ENCODE peak calls at places on chromosomes 2 and 18, in five cellular contexts. L, Z, K, X and J are unnamed samples.

GRCh38 chr2:58594175-58594574 is 353.1 kb upstream of the FANCL start:
- DNase-seq in Z (no peak), K (no peak), L (no peak), X (no peak), J (no peak)

GRCh38 chr2:241073166-241074064 is 28.7 kb downstream of the MTERF4 start:
- DNase-seq in X (peak; percentile 11), K (no peak), L (no peak), Z (no peak), J (no peak)

GRCh38 chr2:197189770-197190434 is 120.7 kb downstream of the ANKRD44 start:
- DNase-seq in Z (no peak), L (no peak), K (no peak), X (no peak), J (no peak)

GRCh38 chr2:101426808-101427207 is 39.5 kb upstream of the CREG2 start:
- DNase-seq in Z (no peak), L (no peak), X (no peak), K (no peak), J (no peak)

GRCh38 chr2:7989823-7990222 is 692.0 kb upstream of the ID2 start:
- DNase-seq in K (no peak), Z (no peak), X (no peak), L (peak; percentile 66), J (no peak)

GRCh38 chr2:50614056-50614455 is 417.9 kb downstream of the NRXN1 start:
- DNase-seq in K (no peak), Z (no peak), X (no peak), L (no peak), J (no peak)

GRCh38 chr2:30987611-30988010 is 150.6 kb downstream of the GALNT14 start:
- DNase-seq in L (no peak), Z (no peak), K (no peak), X (no peak), J (no peak)

GRCh38 chr18:57901819-57902600 is 98.9 kb upstream of the ATP8B1 start:
- DNase-seq in Z (no peak), L (no peak), X (no peak), K (peak; percentile 17), J (no peak)

GRCh38 chr2:176652300-176653182 is 383.3 kb downstream of the MTX2 start:
- DNase-seq in L (no peak), Z (peak; percentile 67), K (peak; percentile 62), X (peak; percentile 36), J (peak; percentile 63)

GRCh38 chr18:73896685-73897084 is 250.9 kb downstream of the FBXO15 start:
- DNase-seq in K (no peak), L (no peak), X (no peak), Z (no peak), J (no peak)

GRCh38 chr2:88307817-88308216 is 137.7 kb downstream of the THNSL2 start:
- DNase-seq in K (no peak), L (no peak), X (peak; percentile 34), Z (no peak), J (peak; percentile 14)

GRCh38 chr18:13375302-13376255 is 157.0 kb downstream of the LDLRAD4 start:
- DNase-seq in Z (peak; percentile 35), L (peak; percentile 79), X (peak; percentile 33), K (peak; percentile 72), J (peak; percentile 94)

GRCh38 chr2:7289697-7290096 is 372.5 kb downstream of the RNF144A start:
- DNase-seq in X (no peak), K (no peak), L (no peak), Z (no peak), J (no peak)

GRCh38 chr2:46364797-46365457 is 67.7 kb downstream of the EPAS1 start:
- DNase-seq in L (no peak), X (peak; percentile 66), Z (peak; percentile 46), K (peak; percentile 56), J (peak; percentile 64)

GRCh38 chr18:76006151-76006550 is 488.9 kb downstream of the ZNF516 start:
- DNase-seq in K (no peak), Z (no peak), X (no peak), L (no peak), J (no peak)

GRCh38 chr2:135948642-135949355 is 36.6 kb downstream of the DARS1 start:
- DNase-seq in L (no peak), K (peak; percentile 57), X (no peak), Z (peak; percentile 75), J (peak; percentile 41)

GRCh38 chr2:101809656-101810055 is 112.1 kb downstream of the MAP4K4 start:
- DNase-seq in K (no peak), Z (no peak), X (no peak), L (no peak), J (no peak)

GRCh38 chr2:36322108-36322507 is 33.5 kb upstream of the CRIM1 start:
- DNase-seq in K (peak; percentile 4), L (no peak), X (peak; percentile 41), Z (peak; percentile 47), J (peak; percentile 56)

GRCh38 chr18:46283268-46283667 is 179.1 kb downstream of the HAUS1 start:
- DNase-seq in X (no peak), L (no peak), K (no peak), Z (peak; percentile 11), J (no peak)

GRCh38 chr2:171404258-171404657 is 29.5 kb downstream of the METTL8 start:
- DNase-seq in L (no peak), Z (peak; percentile 82), X (no peak), K (peak; percentile 13), J (peak; percentile 69)

GRCh38 chr2:37632310-37632709 is 39.1 kb downstream of the CDC42EP3 start:
- DNase-seq in Z (no peak), K (no peak), L (no peak), X (no peak), J (no peak)

GRCh38 chr2:25673170-25674002 is at the start of gene DTNB:
- DNase-seq in K (peak; percentile 21), Z (peak; percentile 51), L (peak; percentile 95), X (peak; percentile 79), J (peak; percentile 84)

GRCh38 chr2:74383254-74383653 is 3.1 kb upstream of the DCTN1 start:
- DNase-seq in L (no peak), K (no peak), Z (peak; percentile 41), X (no peak), J (peak; percentile 37)

GRCh38 chr18:37501136-37501535 is 64.5 kb downstream of the CELF4 start:
- DNase-seq in L (no peak), K (no peak), Z (no peak), X (no peak), J (no peak)

GRCh38 chr2:9941196-9941995 is 10.1 kb upstream of the GRHL1 start:
- DNase-seq in Z (peak; percentile 68), X (no peak), K (no peak), L (no peak), J (peak; percentile 75)

GRCh38 chr2:230798769-230799399 is 65.9 kb upstream of the ITM2C start:
- DNase-seq in Z (peak; percentile 56), X (no peak), K (peak; percentile 51), L (no peak), J (peak; percentile 50)

GRCh38 chr2:120496759-120497158 is 150.8 kb downstream of the INHBB start:
- DNase-seq in L (peak; percentile 34), X (no peak), Z (no peak), K (no peak), J (no peak)

GRCh38 chr2:187129306-187129705 is 280.3 kb upstream of the ZSWIM2 start:
- DNase-seq in Z (no peak), X (no peak), K (no peak), L (no peak), J (no peak)

GRCh38 chr2:73295751-73296400 is 2.5 kb upstream of the EGR4 start:
- DNase-seq in L (no peak), K (peak; percentile 30), X (peak; percentile 37), Z (no peak), J (no peak)